ENCODE peak calls at places on chromosomes 13 and 19, in eight cellular contexts. One of them, this sample, is unnamed.
A peak's percentile ranks its signal among the peaks of the same experiment; 100 is the strongest.

GRCh38 chr19:1141944-1142343 is 32.1 kb downstream of the SBNO2 start:
- DNase-seq in cardiac muscle cell: no peak
- DNase-seq in body of pancreas: no peak
- DNase-seq in PC-9: no peak
- DNase-seq in HFF-Myc: no peak
- DNase-seq in fibroblast of lung: no peak
- DNase-seq in fibroblast of mammary gland: no peak
- DNase-seq in foreskin fibroblast: no peak
- DNase-seq in this sample: no peak

GRCh38 chr13:77492982-77493381 is 42.5 kb upstream of the SCEL start:
- DNase-seq in cardiac muscle cell: peak; percentile 23
- DNase-seq in body of pancreas: peak; percentile 16
- DNase-seq in PC-9: peak; percentile 66
- DNase-seq in HFF-Myc: no peak
- DNase-seq in fibroblast of lung: peak; percentile 42
- DNase-seq in fibroblast of mammary gland: peak; percentile 51
- DNase-seq in foreskin fibroblast: peak; percentile 53
- DNase-seq in this sample: no peak

GRCh38 chr13:29573190-29573589 is 22.3 kb downstream of the SLC7A1 start:
- DNase-seq in cardiac muscle cell: no peak
- DNase-seq in body of pancreas: peak; percentile 78
- DNase-seq in PC-9: no peak
- DNase-seq in HFF-Myc: no peak
- DNase-seq in fibroblast of lung: peak; percentile 48
- DNase-seq in fibroblast of mammary gland: peak; percentile 60
- DNase-seq in foreskin fibroblast: peak; percentile 62
- DNase-seq in this sample: no peak

GRCh38 chr13:110380359-110381028 is 73.4 kb downstream of the COL4A2 start:
- DNase-seq in cardiac muscle cell: no peak
- DNase-seq in body of pancreas: no peak
- DNase-seq in PC-9: peak; percentile 95
- DNase-seq in HFF-Myc: no peak
- DNase-seq in fibroblast of lung: peak; percentile 91
- DNase-seq in fibroblast of mammary gland: peak; percentile 89
- DNase-seq in foreskin fibroblast: peak; percentile 79
- DNase-seq in this sample: no peak

GRCh38 chr19:41410655-41411054 is 13.0 kb downstream of the BCKDHA start:
- DNase-seq in cardiac muscle cell: no peak
- DNase-seq in body of pancreas: no peak
- DNase-seq in PC-9: no peak
- DNase-seq in HFF-Myc: no peak
- DNase-seq in fibroblast of lung: no peak
- DNase-seq in fibroblast of mammary gland: no peak
- DNase-seq in foreskin fibroblast: no peak
- DNase-seq in this sample: no peak

GRCh38 chr13:36919206-36919832 is 719 bp downstream of the SMAD9 start:
- DNase-seq in cardiac muscle cell: peak; percentile 87
- DNase-seq in body of pancreas: peak; percentile 12
- DNase-seq in PC-9: no peak
- DNase-seq in HFF-Myc: no peak
- DNase-seq in fibroblast of lung: peak; percentile 9
- DNase-seq in fibroblast of mammary gland: peak; percentile 11
- DNase-seq in foreskin fibroblast: peak; percentile 54
- DNase-seq in this sample: peak; percentile 34

GRCh38 chr19:45866400-45867176 is 2.5 kb downstream of the FOXA3 start:
- DNase-seq in cardiac muscle cell: no peak
- DNase-seq in body of pancreas: peak; percentile 43
- DNase-seq in PC-9: no peak
- DNase-seq in HFF-Myc: no peak
- DNase-seq in fibroblast of lung: no peak
- DNase-seq in fibroblast of mammary gland: no peak
- DNase-seq in foreskin fibroblast: no peak
- DNase-seq in this sample: no peak

GRCh38 chr19:17871878-17872250 is at the start of gene SLC5A5:
- DNase-seq in cardiac muscle cell: no peak
- DNase-seq in body of pancreas: no peak
- DNase-seq in PC-9: no peak
- DNase-seq in HFF-Myc: no peak
- DNase-seq in fibroblast of lung: no peak
- DNase-seq in fibroblast of mammary gland: no peak
- DNase-seq in foreskin fibroblast: no peak
- DNase-seq in this sample: no peak

GRCh38 chr19:45446295-45446694 is 21.5 kb upstream of the FOSB start:
- DNase-seq in cardiac muscle cell: no peak
- DNase-seq in body of pancreas: no peak
- DNase-seq in PC-9: no peak
- DNase-seq in HFF-Myc: no peak
- DNase-seq in fibroblast of lung: peak; percentile 60
- DNase-seq in fibroblast of mammary gland: peak; percentile 69
- DNase-seq in foreskin fibroblast: peak; percentile 63
- DNase-seq in this sample: no peak

GRCh38 chr19:6667114-6667627 is 2.8 kb downstream of the TNFSF14 start:
- DNase-seq in cardiac muscle cell: no peak
- DNase-seq in body of pancreas: no peak
- DNase-seq in PC-9: peak; percentile 89
- DNase-seq in HFF-Myc: no peak
- DNase-seq in fibroblast of lung: no peak
- DNase-seq in fibroblast of mammary gland: no peak
- DNase-seq in foreskin fibroblast: no peak
- DNase-seq in this sample: no peak

GRCh38 chr19:8517551-8518442 is 3.8 kb upstream of the ZNF414 start:
- DNase-seq in cardiac muscle cell: no peak
- DNase-seq in body of pancreas: no peak
- DNase-seq in PC-9: no peak
- DNase-seq in HFF-Myc: no peak
- DNase-seq in fibroblast of lung: peak; percentile 37
- DNase-seq in fibroblast of mammary gland: peak; percentile 85
- DNase-seq in foreskin fibroblast: peak; percentile 71
- DNase-seq in this sample: no peak

GRCh38 chr19:7869453-7869909 is 4.7 kb downstream of the PRR36 start:
- DNase-seq in cardiac muscle cell: peak; percentile 84
- DNase-seq in body of pancreas: peak; percentile 83
- DNase-seq in PC-9: peak; percentile 63
- DNase-seq in HFF-Myc: no peak
- DNase-seq in fibroblast of lung: peak; percentile 25
- DNase-seq in fibroblast of mammary gland: no peak
- DNase-seq in foreskin fibroblast: peak; percentile 73
- DNase-seq in this sample: peak; percentile 81

GRCh38 chr19:29084266-29084665 is 128.7 kb downstream of the UQCRFS1 start:
- DNase-seq in cardiac muscle cell: peak; percentile 5
- DNase-seq in body of pancreas: no peak
- DNase-seq in PC-9: no peak
- DNase-seq in HFF-Myc: no peak
- DNase-seq in fibroblast of lung: no peak
- DNase-seq in fibroblast of mammary gland: peak; percentile 31
- DNase-seq in foreskin fibroblast: peak; percentile 6
- DNase-seq in this sample: no peak

GRCh38 chr13:79455331-79455730 is 25.6 kb upstream of the NDFIP2 start:
- DNase-seq in cardiac muscle cell: no peak
- DNase-seq in body of pancreas: no peak
- DNase-seq in PC-9: peak; percentile 88
- DNase-seq in HFF-Myc: no peak
- DNase-seq in fibroblast of lung: no peak
- DNase-seq in fibroblast of mammary gland: peak; percentile 30
- DNase-seq in foreskin fibroblast: no peak
- DNase-seq in this sample: no peak

GRCh38 chr19:16419671-16420394 is 51.9 kb downstream of the EPS15L1 start:
- DNase-seq in cardiac muscle cell: peak; percentile 6
- DNase-seq in body of pancreas: no peak
- DNase-seq in PC-9: peak; percentile 26
- DNase-seq in HFF-Myc: no peak
- DNase-seq in fibroblast of lung: no peak
- DNase-seq in fibroblast of mammary gland: no peak
- DNase-seq in foreskin fibroblast: no peak
- DNase-seq in this sample: no peak

GRCh38 chr19:33687761-33688656 is 66.3 kb downstream of the CHST8 start:
- DNase-seq in cardiac muscle cell: no peak
- DNase-seq in body of pancreas: no peak
- DNase-seq in PC-9: no peak
- DNase-seq in HFF-Myc: no peak
- DNase-seq in fibroblast of lung: no peak
- DNase-seq in fibroblast of mammary gland: no peak
- DNase-seq in foreskin fibroblast: no peak
- DNase-seq in this sample: peak; percentile 30

GRCh38 chr13:60227168-60227567 is 63.4 kb upstream of the DIAPH3 start:
- DNase-seq in cardiac muscle cell: no peak
- DNase-seq in body of pancreas: no peak
- DNase-seq in PC-9: no peak
- DNase-seq in HFF-Myc: no peak
- DNase-seq in fibroblast of lung: no peak
- DNase-seq in fibroblast of mammary gland: peak; percentile 3
- DNase-seq in foreskin fibroblast: no peak
- DNase-seq in this sample: no peak

GRCh38 chr13:60229708-60230272 is 66.1 kb upstream of the DIAPH3 start:
- DNase-seq in cardiac muscle cell: no peak
- DNase-seq in body of pancreas: no peak
- DNase-seq in PC-9: no peak
- DNase-seq in HFF-Myc: no peak
- DNase-seq in fibroblast of lung: no peak
- DNase-seq in fibroblast of mammary gland: no peak
- DNase-seq in foreskin fibroblast: no peak
- DNase-seq in this sample: no peak

GRCh38 chr13:60230593-60230992 is 66.9 kb upstream of the DIAPH3 start:
- DNase-seq in cardiac muscle cell: peak; percentile 84
- DNase-seq in body of pancreas: no peak
- DNase-seq in PC-9: no peak
- DNase-seq in HFF-Myc: no peak
- DNase-seq in fibroblast of lung: peak; percentile 9
- DNase-seq in fibroblast of mammary gland: no peak
- DNase-seq in foreskin fibroblast: no peak
- DNase-seq in this sample: no peak

GRCh38 chr13:60221581-60221980 is 57.9 kb upstream of the DIAPH3 start:
- DNase-seq in cardiac muscle cell: no peak
- DNase-seq in body of pancreas: no peak
- DNase-seq in PC-9: no peak
- DNase-seq in HFF-Myc: no peak
- DNase-seq in fibroblast of lung: no peak
- DNase-seq in fibroblast of mammary gland: no peak
- DNase-seq in foreskin fibroblast: no peak
- DNase-seq in this sample: no peak

DNA sequence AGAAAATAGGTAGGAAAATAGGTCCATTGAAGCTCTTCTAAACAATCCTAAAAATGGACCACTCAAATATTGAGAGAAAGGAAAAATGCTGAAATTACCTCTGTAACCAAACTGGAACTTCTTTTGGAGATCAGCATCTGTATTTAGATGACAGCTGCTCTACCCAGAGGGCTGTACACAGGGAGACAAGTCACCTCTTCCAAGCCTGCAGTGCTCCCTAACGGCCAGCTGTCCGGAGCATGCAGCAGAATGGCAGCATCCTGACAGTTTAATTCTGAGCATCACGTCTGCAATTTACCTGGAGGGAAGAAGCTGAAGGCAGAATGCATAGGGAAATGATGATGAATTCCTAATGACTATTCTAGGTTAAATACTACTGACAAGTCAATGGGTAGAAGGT is 62.8 kb upstream of the DIAPH3 start:
- DNase-seq in cardiac muscle cell: peak; percentile 60
- DNase-seq in body of pancreas: peak; percentile 53
- DNase-seq in PC-9: no peak
- DNase-seq in HFF-Myc: no peak
- DNase-seq in fibroblast of lung: peak; percentile 54
- DNase-seq in fibroblast of mammary gland: peak; percentile 35
- DNase-seq in foreskin fibroblast: peak; percentile 36
- DNase-seq in this sample: no peak
- TF ChIP-seq CTCF in cardiac muscle cell: peak; percentile 50
- TF ChIP-seq CTCF in body of pancreas: no peak
- TF ChIP-seq CTCF in PC-9: no peak
- TF ChIP-seq CTCF in HFF-Myc: peak; percentile 30
- TF ChIP-seq CTCF in fibroblast of lung: peak; percentile 45
- TF ChIP-seq CTCF in fibroblast of mammary gland: peak; percentile 37
- TF ChIP-seq CTCF in foreskin fibroblast: peak; percentile 43
- TF ChIP-seq CTCF in this sample: no peak

GRCh38 chr13:61954092-61954491 is 538.4 kb upstream of the PCDH20 start:
- DNase-seq in cardiac muscle cell: peak; percentile 52
- DNase-seq in body of pancreas: no peak
- DNase-seq in PC-9: no peak
- DNase-seq in HFF-Myc: no peak
- DNase-seq in fibroblast of lung: peak; percentile 61
- DNase-seq in fibroblast of mammary gland: peak; percentile 4
- DNase-seq in foreskin fibroblast: no peak
- DNase-seq in this sample: no peak
- TF ChIP-seq CTCF in cardiac muscle cell: peak; percentile 22
- TF ChIP-seq CTCF in body of pancreas: no peak
- TF ChIP-seq CTCF in PC-9: peak; percentile 55
- TF ChIP-seq CTCF in HFF-Myc: no peak
- TF ChIP-seq CTCF in fibroblast of lung: no peak
- TF ChIP-seq CTCF in fibroblast of mammary gland: peak; percentile 12
- TF ChIP-seq CTCF in foreskin fibroblast: no peak
- TF ChIP-seq CTCF in this sample: peak; percentile 40

DNA sequence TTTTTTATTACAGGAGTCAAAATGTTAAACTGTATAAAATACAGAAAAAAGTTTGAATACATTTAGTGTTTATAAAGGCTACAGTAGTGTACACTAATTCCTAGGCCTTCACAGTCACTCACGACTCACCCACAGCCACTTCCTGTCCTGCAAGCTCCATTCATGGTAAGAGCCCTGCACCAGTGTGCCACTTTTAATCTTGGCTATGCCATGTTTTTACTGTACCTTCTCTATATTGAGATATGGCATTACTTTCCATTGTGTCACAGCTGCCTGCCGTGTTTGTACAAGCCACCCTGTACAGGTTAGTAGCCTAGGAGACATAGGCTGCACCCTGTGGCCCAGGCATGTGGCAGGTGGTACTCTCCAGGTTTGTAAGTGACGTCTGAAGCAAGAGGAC is 32.1 kb downstream of the C1QTNF9 start:
- DNase-seq in cardiac muscle cell: no peak
- DNase-seq in body of pancreas: no peak
- DNase-seq in PC-9: no peak
- DNase-seq in HFF-Myc: peak; percentile 15
- DNase-seq in fibroblast of lung: peak; percentile 7
- DNase-seq in fibroblast of mammary gland: peak; percentile 48
- DNase-seq in foreskin fibroblast: peak; percentile 78
- DNase-seq in this sample: no peak
- TF ChIP-seq CTCF in cardiac muscle cell: no peak
- TF ChIP-seq CTCF in body of pancreas: no peak
- TF ChIP-seq CTCF in PC-9: no peak
- TF ChIP-seq CTCF in HFF-Myc: no peak
- TF ChIP-seq CTCF in fibroblast of lung: no peak
- TF ChIP-seq CTCF in fibroblast of mammary gland: no peak
- TF ChIP-seq CTCF in foreskin fibroblast: no peak
- TF ChIP-seq CTCF in this sample: no peak

DNA sequence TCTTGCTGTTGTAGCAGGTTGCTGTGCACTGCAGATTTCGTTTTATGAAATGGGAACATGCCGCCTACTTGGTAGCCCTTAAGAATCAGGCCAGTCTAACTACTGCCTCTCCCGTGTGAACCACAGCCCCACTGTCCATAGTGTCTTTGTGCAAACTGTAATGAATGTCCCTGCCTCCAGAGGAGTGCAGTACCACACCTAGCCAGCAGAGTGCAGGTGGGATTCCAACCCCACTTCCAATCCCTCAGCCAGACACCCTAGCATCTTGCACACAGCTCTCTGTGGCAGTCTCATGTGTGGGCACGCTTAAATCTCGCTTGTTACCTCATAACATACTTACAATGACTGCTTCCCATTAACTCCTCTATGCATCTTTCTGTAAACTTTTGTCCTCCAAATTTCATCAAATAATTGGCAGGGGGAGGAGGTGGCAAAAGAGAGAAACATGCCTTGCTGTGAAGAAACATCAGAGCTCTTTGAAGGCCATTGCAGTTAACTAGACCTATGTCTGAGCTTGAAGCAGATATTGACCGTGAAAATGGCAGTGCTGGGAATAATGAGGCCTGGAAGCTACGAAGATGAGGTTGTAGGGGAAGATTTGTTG is 47.2 kb downstream of the ZAR1L start:
- DNase-seq in cardiac muscle cell: no peak
- DNase-seq in body of pancreas: peak; percentile 60
- DNase-seq in PC-9: no peak
- DNase-seq in HFF-Myc: no peak
- DNase-seq in fibroblast of lung: no peak
- DNase-seq in fibroblast of mammary gland: no peak
- DNase-seq in foreskin fibroblast: no peak
- DNase-seq in this sample: no peak
- TF ChIP-seq CTCF in cardiac muscle cell: peak; percentile 48
- TF ChIP-seq CTCF in body of pancreas: peak; percentile 80
- TF ChIP-seq CTCF in PC-9: peak; percentile 85
- TF ChIP-seq CTCF in HFF-Myc: peak; percentile 76
- TF ChIP-seq CTCF in fibroblast of lung: peak; percentile 19
- TF ChIP-seq CTCF in fibroblast of mammary gland: peak; percentile 37
- TF ChIP-seq CTCF in foreskin fibroblast: peak; percentile 51
- TF ChIP-seq CTCF in this sample: peak; percentile 72